ENCODE peak calls at places on chromosomes 11 and 22, in four cellular contexts. M is endothelial cell of umbilical vein, P is uterus, W is IMR-90. X is an unnamed sample.
A peak's percentile ranks its signal among the peaks of the same experiment; 100 is the strongest.

GRCh38 chr11:12001152-12001551 is 7.3 kb downstream of the DKK3 start:
- DNase-seq in W (no peak), M (no peak), P (no peak), X (no peak)

GRCh38 chr11:61737636-61738386 is 14.6 kb upstream of the MYRF start:
- DNase-seq in P (no peak), W (no peak), M (no peak), X (no peak)

GRCh38 chr11:75474240-75474639 is 41.2 kb upstream of the KLHL35 start:
- DNase-seq in M (peak; percentile 56), P (no peak), W (peak; percentile 20), X (no peak)

GRCh38 chr11:99988105-99988907 is 698.8 kb upstream of the ARHGAP42 start:
- DNase-seq in M (no peak), P (no peak), W (no peak), X (peak; percentile 26)

GRCh38 chr11:132999519-132999918 is 532.8 kb downstream of the OPCML start:
- DNase-seq in W (no peak), P (no peak), M (no peak), X (no peak)

GRCh38 chr11:92765965-92766371 is 203.5 kb upstream of the MTNR1B start:
- DNase-seq in P (peak; percentile 25), W (peak; percentile 2), M (peak; percentile 63), X (no peak)

GRCh38 chr11:120904116-120904515 is 119.8 kb upstream of the TBCEL start:
- DNase-seq in W (no peak), M (no peak), P (no peak), X (no peak)

GRCh38 chr11:57230797-57231538 is 6.1 kb downstream of the APLNR start:
- DNase-seq in M (no peak), W (no peak), P (no peak), X (no peak)

GRCh38 chr11:14764899-14765527 is 121.4 kb downstream of the PDE3B start:
- DNase-seq in W (peak; percentile 3), P (no peak), M (peak; percentile 27), X (no peak)

GRCh38 chr11:29937526-29937925 is 79.3 kb downstream of the KCNA4 start:
- DNase-seq in M (no peak), P (no peak), W (no peak), X (no peak)

GRCh38 chr11:31601635-31602282 is 92.2 kb downstream of the ELP4 start:
- DNase-seq in M (no peak), P (no peak), W (no peak), X (no peak)

GRCh38 chr11:122375687-122376399 is 259.8 kb upstream of the BLID start:
- DNase-seq in M (no peak), W (peak; percentile 75), P (no peak), X (no peak)

GRCh38 chr11:116207349-116207748 is 565.4 kb downstream of the BUD13 start:
- DNase-seq in W (no peak), P (no peak), M (no peak), X (no peak)

GRCh38 chr11:133663135-133663534 is 130.8 kb upstream of the OPCML start:
- DNase-seq in M (no peak), W (no peak), P (no peak), X (peak; percentile 7)

GRCh38 chr22:44931766-44932165 is 78.0 kb downstream of the PHF21B start:
- DNase-seq in P (no peak), M (no peak), W (no peak), X (no peak)

GRCh38 chr11:115324569-115325432 is 179.4 kb downstream of the CADM1 start:
- DNase-seq in M (peak; percentile 14), P (no peak), W (peak; percentile 75), X (no peak)

GRCh38 chr11:1121343-1122331 is 36.1 kb upstream of the MUC5AC start:
- DNase-seq in M (no peak), P (no peak), W (peak; percentile 17), X (no peak)

GRCh38 chr11:45250035-45250693 is 36.0 kb downstream of the SYT13 start:
- DNase-seq in W (no peak), P (no peak), M (no peak), X (no peak)

GRCh38 chr11:69249641-69250502 is 44.1 kb upstream of the MYEOV start:
- DNase-seq in P (no peak), M (no peak), W (peak; percentile 69), X (peak; percentile 81)

GRCh38 chr11:104163100-104164027 is 583 bp downstream of the PDGFD start:
- DNase-seq in W (peak; percentile 20), P (peak; percentile 17), M (peak; percentile 32), X (no peak)

GRCh38 chr11:45815747-45816146 is 10.8 kb downstream of the SLC35C1 start:
- DNase-seq in W (peak; percentile 18), M (no peak), P (no peak), X (peak; percentile 15)

GRCh38 chr22:21015051-21016006 is at the start of gene P2RX6:
- DNase-seq in W (peak; percentile 13), M (no peak), P (no peak), X (no peak)

GRCh38 chr22:40512426-40513136 is 123.9 kb downstream of the MRTFA start:
- DNase-seq in W (peak; percentile 99), M (no peak), P (no peak), X (no peak)

DNA sequence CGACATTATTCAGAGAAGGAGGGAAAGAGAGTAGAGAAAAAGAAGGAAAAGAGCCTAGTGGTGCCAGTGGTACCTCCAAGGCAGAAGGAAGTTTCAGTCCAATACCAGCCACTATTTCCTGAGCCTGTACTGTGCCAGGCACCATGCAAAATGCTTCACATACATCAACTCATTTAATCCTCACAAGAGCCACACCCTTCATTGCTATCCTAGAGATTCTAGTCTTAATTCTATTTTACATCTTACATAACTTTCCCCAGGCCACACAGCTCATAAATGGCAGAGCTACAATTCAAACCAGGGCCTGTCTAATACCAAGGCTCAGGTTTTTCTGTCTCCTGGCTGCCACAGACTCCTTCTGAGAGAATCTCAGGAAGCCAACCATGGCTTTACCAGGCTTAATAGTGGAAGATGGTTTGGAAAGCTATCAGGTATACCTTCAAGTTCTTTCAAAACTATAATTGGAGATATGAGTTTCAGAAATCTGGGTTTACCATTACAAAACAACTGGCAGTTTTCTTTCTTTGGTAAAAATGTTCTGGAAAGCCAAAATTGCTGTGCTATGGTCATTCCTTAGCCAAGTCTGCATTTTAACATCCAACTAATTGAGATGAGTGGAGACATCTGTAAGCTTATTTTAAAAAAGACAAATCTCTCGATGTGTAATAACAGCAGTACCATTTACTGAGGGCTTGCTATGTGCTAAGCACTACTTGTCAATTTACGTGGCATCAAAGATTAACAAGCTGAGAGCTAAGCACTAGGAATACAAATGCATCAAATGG is 225.1 kb upstream of the PITPNB start:
- DNase-seq in P (no peak), M (no peak), W (no peak), X (no peak)
- TF ChIP-seq POLR2A in P (no peak), M (no peak), W (no peak), X (no peak)

DNA sequence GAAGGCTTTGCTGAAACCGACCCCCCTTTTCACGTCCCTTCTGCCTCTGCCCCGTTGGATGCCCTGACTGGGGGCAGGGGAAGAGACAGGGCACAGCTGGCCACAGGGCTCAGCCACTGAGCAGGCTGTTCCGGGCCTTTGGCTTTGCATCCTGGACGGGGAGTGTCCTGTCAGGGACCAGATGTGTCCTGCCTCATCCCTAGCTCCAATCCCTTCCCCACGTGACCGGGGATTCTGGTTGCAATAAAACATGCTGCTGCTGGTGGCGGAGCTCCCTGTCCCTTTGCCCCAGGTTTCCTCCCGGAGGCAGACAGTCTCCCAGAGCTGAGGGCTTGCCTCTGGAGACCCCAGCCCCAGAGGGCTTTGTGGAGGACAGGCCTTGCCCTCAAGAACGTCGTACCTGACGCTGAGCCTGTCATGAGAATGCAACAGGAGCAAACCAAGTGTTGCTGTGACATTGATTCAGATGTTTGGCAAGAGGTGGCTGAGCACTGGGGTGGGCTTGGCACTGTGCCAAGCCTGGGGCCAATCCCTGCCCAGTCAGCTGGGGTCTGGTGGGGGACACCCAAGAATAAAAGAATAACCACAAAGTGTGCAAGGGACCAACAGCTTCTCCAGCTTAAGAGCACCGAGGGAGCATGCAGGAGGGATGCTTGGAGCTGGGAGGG is 7.3 kb downstream of the CDC42EP2 start:
- DNase-seq in M (no peak), W (no peak), P (peak; percentile 50), X (no peak)
- H3K4me3 ChIP-seq in M (no peak overlapping the region), W (no peak overlapping the region), P (no peak overlapping the region), X (no peak overlapping the region)

GRCh38 chr11:90220391-90220790 is 2.5 kb downstream of the CHORDC1 start:
- DNase-seq in M (peak; percentile 36), W (peak; percentile 72), P (no peak), X (no peak)

GRCh38 chr11:90219438-90219837 is 3.4 kb downstream of the CHORDC1 start:
- DNase-seq in W (no peak), M (no peak), P (no peak), X (no peak)

GRCh38 chr11:90216611-90217010 is 6.2 kb downstream of the CHORDC1 start:
- DNase-seq in W (no peak), P (no peak), M (no peak), X (no peak)

GRCh38 chr11:90222152-90222458 is 744 bp downstream of the CHORDC1 start:
- DNase-seq in P (no peak), M (peak; percentile 63), W (no peak), X (no peak)

DNA sequence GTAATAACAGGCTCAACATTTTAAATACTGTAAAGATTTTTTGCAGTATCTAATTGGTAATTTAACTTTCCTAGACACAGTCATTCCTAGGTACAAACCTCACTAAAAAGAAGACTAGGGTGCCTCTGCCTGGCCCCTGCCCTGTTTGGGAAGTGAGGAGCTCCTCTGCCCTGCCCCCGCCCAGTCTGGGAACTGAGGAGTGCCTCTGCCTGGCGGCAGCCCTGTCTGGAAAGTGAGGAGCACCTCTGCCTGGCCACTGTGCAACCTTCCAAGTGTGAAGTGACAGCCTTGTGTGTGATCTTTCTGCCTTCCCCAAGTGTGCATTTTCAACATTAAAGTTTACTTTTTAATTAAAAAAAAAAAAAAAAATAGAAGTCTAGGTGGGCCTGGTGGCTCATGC is 4.2 kb downstream of the CHORDC1 start:
- DNase-seq in M (no peak), W (no peak), P (no peak), X (no peak)
- TF ChIP-seq CTCF in M (no peak), W (no peak), P (no peak), X (no peak)

GRCh38 chr11:70398834-70399680 is 728 bp downstream of the CTTN start:
- DNase-seq in P (peak; percentile 33), M (no peak), W (no peak), X (no peak)

GRCh38 chr11:70399681-70400112 is 1.4 kb downstream of the CTTN start:
- DNase-seq in W (peak; percentile 97), M (peak; percentile 95), P (peak; percentile 90), X (peak; percentile 82)

GRCh38 chr11:70397336-70397982 is 870 bp upstream of the CTTN start:
- DNase-seq in W (peak; percentile 30), P (no peak), M (no peak), X (no peak)

GRCh38 chr11:70400643-70401042 is 2.3 kb downstream of the CTTN start:
- DNase-seq in W (no peak), P (no peak), M (no peak), X (no peak)

DNA sequence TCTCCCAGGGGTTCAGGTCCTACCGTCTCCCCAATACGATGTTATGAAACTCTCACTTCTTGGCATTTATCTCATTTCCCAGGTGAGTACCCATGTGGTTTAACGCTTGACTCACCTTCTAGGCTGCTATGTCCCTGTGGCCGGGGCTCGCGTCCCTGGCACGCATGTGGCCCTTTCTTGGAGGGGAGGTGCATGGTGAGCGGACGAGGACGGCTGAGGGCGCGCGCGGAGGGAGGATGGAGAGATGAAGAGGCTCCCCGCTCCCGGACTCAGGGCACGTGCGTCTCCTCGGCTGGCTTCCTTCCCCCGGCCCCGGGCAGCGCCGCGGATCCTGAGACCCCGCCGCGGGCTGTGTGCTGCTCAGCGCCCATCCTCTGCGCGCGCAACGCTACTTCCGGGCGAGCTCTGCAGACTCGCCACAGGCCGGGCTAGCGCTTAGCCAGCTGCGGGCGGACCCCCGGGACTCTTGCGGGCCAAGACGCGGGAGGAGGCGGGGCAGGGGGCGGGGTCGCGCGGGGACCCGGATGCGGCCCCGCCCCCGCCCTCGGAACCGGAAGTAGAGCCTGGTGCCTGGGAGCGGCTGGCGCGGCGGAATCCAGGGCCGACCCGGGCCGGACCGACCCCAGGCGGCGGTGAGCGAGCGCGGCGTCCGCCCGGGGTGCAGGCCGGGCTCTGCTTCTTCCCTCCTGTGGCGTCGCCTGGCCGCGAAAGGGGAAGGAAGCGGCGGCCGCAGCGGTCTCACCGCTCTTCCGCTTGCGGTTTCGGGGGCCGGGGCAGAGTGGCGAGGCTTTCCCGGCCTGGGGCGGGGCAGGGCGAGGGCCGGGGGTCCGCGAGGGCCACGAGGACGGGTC is at the start of gene CTTN:
- DNase-seq in M (peak; percentile 87), P (peak; percentile 89), W (peak; percentile 85), X (peak; percentile 55)
- TF ChIP-seq POLR2A in M (peak; percentile 69), P (peak; percentile 70), W (peak; percentile 89), X (no peak)

X was measured in lower leg skin.